ENCODE peak calls at places on chromosomes 13 and 19, in five cellular contexts. P, X, V, G and Z are unnamed samples.

GRCh38 chr13:44040754-44041100 is 161.0 kb downstream of the LACC1 start:
- DNase-seq in P (no peak), X (no peak), V (peak), G (no peak), Z (peak)

GRCh38 chr13:42720116-42720857 is 61.1 kb upstream of the FAM216B start:
- DNase-seq in P (peak), X (peak), V (peak), G (peak), Z (peak)

GRCh38 chr13:43611631-43612416 is 174.9 kb downstream of the ENOX1 start:
- DNase-seq in P (no peak), X (no peak), V (no peak), G (no peak), Z (no peak)

GRCh38 chr13:52411629-52412028 is 5.7 kb upstream of the THSD1 start:
- DNase-seq in P (peak), X (peak), V (peak), G (peak), Z (peak)

GRCh38 chr13:97112451-97113152 is 109.5 kb upstream of the MBNL2 start:
- DNase-seq in P (no peak), X (no peak), V (peak), G (no peak), Z (no peak)

GRCh38 chr19:18612772-18613588 is at the start of gene TMEM59L:
- DNase-seq in P (no peak), X (no peak), V (no peak), G (no peak), Z (no peak)

GRCh38 chr13:26557393-26558073 is at the start of gene WASF3:
- DNase-seq in P (peak), X (peak), V (peak), G (peak), Z (peak)

GRCh38 chr19:38877781-38878574 is at the start of gene RINL:
- DNase-seq in P (peak), X (peak), V (no peak), G (no peak), Z (no peak)

GRCh38 chr13:25085125-25085742 is 10.7 kb upstream of the PABPC3 start:
- DNase-seq in P (peak), X (peak), V (peak), G (peak), Z (peak)

GRCh38 chr19:56971230-56971629 is 130.7 kb upstream of the PEG3 start:
- DNase-seq in P (no peak), X (no peak), V (no peak), G (no peak), Z (no peak)

GRCh38 chr13:101231751-101232428 is 184.4 kb downstream of the NALCN start:
- DNase-seq in P (no peak), X (no peak), V (peak), G (peak), Z (no peak)

GRCh38 chr13:90068658-90069057 is 1278.8 kb upstream of the MIR17HG start:
- DNase-seq in P (no peak), X (no peak), V (no peak), G (no peak), Z (no peak)

GRCh38 chr19:55196803-55197202 is 12.5 kb downstream of the PTPRH start:
- DNase-seq in P (no peak), X (peak), V (no peak), G (no peak), Z (no peak)

GRCh38 chr19:40667602-40668001 is 22.8 kb downstream of the NUMBL start:
- DNase-seq in P (no peak), X (no peak), V (no peak), G (no peak), Z (no peak)

GRCh38 chr19:38360839-38361631 is 13.3 kb upstream of the PSMD8 start:
- DNase-seq in P (no peak), X (no peak), V (no peak), G (no peak), Z (no peak)

GRCh38 chr19:15331419-15332310 is 674 bp downstream of the BRD4 start:
- DNase-seq in P (peak), X (peak), V (peak), G (peak), Z (peak)

GRCh38 chr19:18879579-18880373 is 16.2 kb downstream of the CERS1 start:
- DNase-seq in P (peak), X (no peak), V (peak), G (peak), Z (peak)

GRCh38 chr13:113840541-113841354 is 23.1 kb downstream of the GAS6 start:
- DNase-seq in P (no peak), X (no peak), V (no peak), G (no peak), Z (no peak)

GRCh38 chr19:10929402-10929794 is 787 bp downstream of the TIMM29 start:
- DNase-seq in P (no peak), X (peak), V (no peak), G (no peak), Z (no peak)

GRCh38 chr13:31639443-31640163 is 99.7 kb upstream of the RXFP2 start:
- DNase-seq in P (no peak), X (no peak), V (peak), G (no peak), Z (peak)

GRCh38 chr13:32887617-32888016 is 128.6 kb upstream of the KL start:
- DNase-seq in P (no peak), X (no peak), V (no peak), G (no peak), Z (no peak)

GRCh38 chr19:33888665-33889064 is 92.0 kb downstream of the KCTD15 start:
- DNase-seq in P (no peak), X (no peak), V (no peak), G (no peak), Z (no peak)

GRCh38 chr19:17854061-17854460 is 5.6 kb upstream of the RPL18A start:
- DNase-seq in P (no peak), X (no peak), V (no peak), G (no peak), Z (no peak)

GRCh38 chr13:71866173-71867091 is 572 bp downstream of the DACH1 start:
- DNase-seq in P (peak), X (peak), V (no peak), G (no peak), Z (no peak)

GRCh38 chr19:10061717-10062310 is 24.3 kb upstream of the SHFL start:
- DNase-seq in P (no peak), X (no peak), V (no peak), G (peak), Z (no peak)

GRCh38 chr13:66660013-66660804 is 569.9 kb downstream of the PCDH9 start:
- DNase-seq in P (no peak), X (peak), V (peak), G (peak), Z (peak)

GRCh38 chr19:50061650-50062049 is 35.8 kb downstream of the ZNF473 start:
- DNase-seq in P (no peak), X (no peak), V (no peak), G (no peak), Z (no peak)

GRCh38 chr13:40875583-40875982 is 86.2 kb downstream of the SLC25A15 start:
- DNase-seq in P (no peak), X (no peak), V (no peak), G (no peak), Z (no peak)

GRCh38 chr13:60590775-60591174 is 193.8 kb downstream of the TDRD3 start:
- DNase-seq in P (no peak), X (no peak), V (no peak), G (no peak), Z (no peak)

GRCh38 chr19:29429021-29429420 is 96.8 kb upstream of the VSTM2B start:
- DNase-seq in P (no peak), X (no peak), V (no peak), G (no peak), Z (no peak)

DNA sequence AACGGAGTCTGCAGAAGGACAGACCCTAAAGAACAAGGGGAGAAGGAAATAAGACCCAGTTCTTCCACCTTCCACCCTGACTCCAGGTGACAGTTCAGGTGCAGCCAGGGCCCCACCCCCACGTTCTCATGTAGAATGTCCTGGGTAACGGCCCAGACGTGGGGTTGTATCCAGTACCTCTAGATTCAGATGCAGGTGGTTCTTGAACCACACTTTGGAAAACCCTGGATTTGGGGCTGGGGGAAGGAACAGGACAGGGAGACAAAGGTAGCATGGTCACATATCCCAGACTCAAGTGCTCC is 2.2 kb downstream of the DMPK start:
- DNase-seq in P (no peak), X (no peak), V (no peak), G (no peak), Z (no peak)
- TF ChIP-seq CTCF in P (no peak), X (no peak), V (no peak), G (no peak), Z (no peak)

DNA sequence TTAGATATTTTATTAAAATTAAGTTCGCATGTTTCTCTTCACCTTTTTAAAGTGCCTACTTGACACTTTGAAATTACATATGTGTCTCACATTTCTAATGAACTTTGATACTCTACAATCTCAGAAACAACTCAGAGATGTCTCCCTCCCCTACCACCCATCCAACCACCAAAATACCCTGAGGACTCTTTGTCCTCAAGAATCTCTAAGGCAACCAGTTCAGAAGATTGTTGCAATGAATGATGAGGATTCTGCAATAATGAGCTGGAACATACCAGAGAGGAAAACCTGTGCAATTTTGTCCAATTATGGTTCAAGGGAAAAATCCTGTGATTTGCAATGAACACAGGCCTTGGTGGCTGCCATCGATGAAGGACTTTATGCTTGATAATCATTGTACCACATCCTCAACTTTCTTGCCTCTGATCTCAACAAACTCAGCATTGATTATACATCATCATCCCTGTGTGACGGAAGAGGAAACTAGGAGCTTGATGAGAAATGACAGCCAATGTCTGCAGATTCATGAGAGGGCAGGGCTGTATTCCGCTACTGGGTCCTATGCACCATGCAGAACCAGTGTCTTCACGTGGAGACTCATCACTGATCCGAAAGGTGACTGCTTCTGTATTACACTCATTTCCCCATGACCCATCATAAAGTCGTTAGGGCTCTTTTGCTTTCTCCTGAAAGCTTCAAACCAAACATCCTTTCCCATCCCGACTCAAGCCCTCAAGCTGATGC is 1.1 kb downstream of the FPR1 start:
- DNase-seq in P (no peak), X (no peak), V (peak), G (no peak), Z (no peak)
- TF ChIP-seq CTCF in P (no peak), X (no peak), V (no peak), G (no peak), Z (no peak)

DNA sequence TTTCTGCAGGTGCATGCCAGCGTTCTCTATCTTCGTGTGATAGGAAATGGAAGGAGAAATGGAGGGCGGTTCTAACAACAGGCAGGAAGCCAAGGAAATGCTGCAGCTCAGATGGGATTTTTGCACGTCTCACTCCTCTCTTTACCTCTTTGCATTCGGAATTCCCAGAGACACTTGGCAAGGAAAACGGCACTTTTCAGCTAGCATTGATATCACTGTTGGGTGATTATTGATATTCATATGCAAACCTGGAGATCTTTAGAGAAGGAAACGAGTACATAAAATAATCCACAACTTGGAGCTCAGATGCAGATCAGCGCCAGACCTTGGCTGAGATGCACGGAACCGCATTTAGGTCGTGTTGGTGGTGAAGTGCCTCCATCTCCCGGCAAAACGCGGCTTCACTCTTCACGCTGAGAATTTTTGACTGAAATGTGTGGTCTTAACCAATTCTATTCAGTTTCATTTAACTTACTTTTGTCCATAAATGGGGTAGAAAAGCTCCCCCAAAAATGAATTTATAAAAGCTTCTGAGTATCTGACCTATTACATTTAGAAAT is 77.2 kb upstream of the ARHGEF7 start:
- DNase-seq in P (no peak), X (no peak), V (no peak), G (no peak), Z (no peak)
- TF ChIP-seq CTCF in P (no peak), X (no peak), V (no peak), G (no peak), Z (no peak)

GRCh38 chr19:52592301-52592700 is 22.2 kb downstream of the ZNF701 start:
- DNase-seq in P (no peak), X (no peak), V (no peak), G (no peak), Z (no peak)
- TF ChIP-seq CTCF in P (no peak), X (no peak), V (no peak), G (no peak), Z (no peak)

GRCh38 chr19:13038306-13039210 is 43.3 kb downstream of the NFIX start:
- DNase-seq in P (no peak), X (no peak), V (no peak), G (no peak), Z (no peak)
- TF ChIP-seq CTCF in P (no peak), X (no peak), V (no peak), G (no peak), Z (no peak)